ENCODE peak calls at places on chromosomes 12 and 14, in four cellular contexts. One of them, this sample, is unnamed. For H3K4me1, the result is how much of the 10 kb centered on the place peaks cover.

GRCh38 chr14:104212206-104213095 is 74.1 kb downstream of the KIF26A start:
- DNase-seq in cardiac muscle cell: no peak
- DNase-seq in heart right ventricle: peak
- DNase-seq in PC-3: no peak
- DNase-seq in this sample: no peak

GRCh38 chr12:103771466-103771865 is 69.6 kb downstream of the NT5DC3 start:
- DNase-seq in cardiac muscle cell: peak
- DNase-seq in heart right ventricle: no peak
- DNase-seq in PC-3: peak
- DNase-seq in this sample: peak

GRCh38 chr14:100330396-100330931 is 7.3 kb downstream of the SLC25A47 start:
- DNase-seq in cardiac muscle cell: no peak
- DNase-seq in heart right ventricle: no peak
- DNase-seq in PC-3: no peak
- DNase-seq in this sample: no peak

GRCh38 chr14:55388160-55388559 is 23.5 kb downstream of the ATG14 start:
- DNase-seq in cardiac muscle cell: no peak
- DNase-seq in PC-3: peak
- DNase-seq in heart right ventricle: no peak
- DNase-seq in this sample: no peak

GRCh38 chr14:104353921-104354701 is 215.7 kb downstream of the KIF26A start:
- DNase-seq in heart right ventricle: peak
- DNase-seq in cardiac muscle cell: no peak
- DNase-seq in PC-3: no peak
- DNase-seq in this sample: no peak

GRCh38 chr12:51970904-51971646 is 19.6 kb downstream of the ACVR1B start:
- DNase-seq in cardiac muscle cell: peak
- DNase-seq in PC-3: peak
- DNase-seq in heart right ventricle: no peak
- DNase-seq in this sample: no peak

GRCh38 chr12:65609359-65609771 is 214.9 kb upstream of the HMGA2 start:
- DNase-seq in PC-3: peak
- DNase-seq in heart right ventricle: no peak
- DNase-seq in cardiac muscle cell: no peak
- DNase-seq in this sample: no peak

GRCh38 chr14:70879448-70879847 is 27.8 kb upstream of the PCNX1 start:
- DNase-seq in PC-3: no peak
- DNase-seq in cardiac muscle cell: no peak
- DNase-seq in heart right ventricle: no peak
- DNase-seq in this sample: no peak

GRCh38 chr12:120822832-120823503 is 81.2 kb downstream of the SPPL3 start:
- DNase-seq in heart right ventricle: no peak
- DNase-seq in cardiac muscle cell: no peak
- DNase-seq in PC-3: no peak
- DNase-seq in this sample: no peak

GRCh38 chr12:27245039-27245438 is 953 bp downstream of the STK38L start:
- DNase-seq in PC-3: peak
- DNase-seq in heart right ventricle: no peak
- DNase-seq in cardiac muscle cell: peak
- DNase-seq in this sample: no peak

GRCh38 chr14:94654071-94654974 is 42.1 kb downstream of the SERPINA3 start:
- DNase-seq in heart right ventricle: no peak
- DNase-seq in PC-3: no peak
- DNase-seq in cardiac muscle cell: peak
- DNase-seq in this sample: no peak

GRCh38 chr12:74983917-74984316 is 225.7 kb downstream of the KCNC2 start:
- DNase-seq in heart right ventricle: no peak
- DNase-seq in PC-3: no peak
- DNase-seq in cardiac muscle cell: no peak
- DNase-seq in this sample: no peak

GRCh38 chr14:102078840-102079699 is 7.8 kb downstream of the HSP90AA1 start:
- DNase-seq in heart right ventricle: no peak
- DNase-seq in cardiac muscle cell: no peak
- DNase-seq in PC-3: peak
- DNase-seq in this sample: no peak

GRCh38 chr12:92505373-92506340 is 197.1 kb upstream of the PLEKHG7 start:
- DNase-seq in heart right ventricle: peak
- DNase-seq in cardiac muscle cell: no peak
- DNase-seq in PC-3: no peak
- DNase-seq in this sample: peak

GRCh38 chr14:83290447-83290846 is 1756.8 kb upstream of the SEL1L start:
- DNase-seq in cardiac muscle cell: no peak
- DNase-seq in PC-3: no peak
- DNase-seq in heart right ventricle: no peak
- DNase-seq in this sample: no peak

GRCh38 chr12:10968765-10969456 is 17.8 kb downstream of the TAS2R50 start:
- DNase-seq in PC-3: no peak
- DNase-seq in heart right ventricle: peak
- DNase-seq in cardiac muscle cell: no peak
- DNase-seq in this sample: peak

GRCh38 chr14:88551936-88552565 is 2.8 kb downstream of the PTPN21 start:
- DNase-seq in cardiac muscle cell: no peak
- DNase-seq in heart right ventricle: no peak
- DNase-seq in PC-3: peak
- DNase-seq in this sample: no peak

DNA sequence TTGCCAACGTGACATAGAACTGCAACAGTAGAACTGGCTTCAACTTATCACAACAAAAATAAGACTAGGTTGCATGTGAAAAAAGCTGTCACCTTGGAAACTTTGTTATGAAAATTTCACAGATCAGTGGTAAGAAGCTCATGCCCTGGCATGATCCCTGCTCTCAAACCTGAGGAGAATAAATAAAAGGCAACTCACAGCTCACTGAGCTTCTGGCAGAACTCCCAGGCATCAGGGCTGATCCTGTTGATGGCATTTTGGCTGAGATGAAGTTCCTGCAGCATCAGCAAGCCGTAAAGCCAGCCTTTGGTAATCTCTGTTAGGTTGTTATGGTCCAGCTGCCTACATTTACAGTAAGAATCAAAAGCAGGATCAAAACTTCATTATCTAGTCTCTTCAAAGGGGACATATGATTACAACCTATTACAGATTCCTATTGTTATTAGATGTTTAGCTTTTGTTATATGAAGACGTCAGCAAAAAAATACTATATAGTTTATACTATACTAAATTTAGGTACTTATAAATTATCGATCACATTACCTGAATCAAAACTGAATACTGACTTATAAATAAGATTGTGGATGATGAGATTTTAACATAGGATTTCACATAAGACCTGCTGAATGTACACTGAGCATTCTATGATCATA is 32.0 kb downstream of the LRIG3 start:
- DNase-seq in heart right ventricle: peak
- DNase-seq in cardiac muscle cell: no peak
- DNase-seq in PC-3: no peak
- DNase-seq in this sample: no peak
- H3K27ac ChIP-seq in heart right ventricle: no peak
- H3K27ac ChIP-seq in cardiac muscle cell: no peak
- H3K27ac ChIP-seq in PC-3: no peak
- H3K27ac ChIP-seq in this sample: peak

DNA sequence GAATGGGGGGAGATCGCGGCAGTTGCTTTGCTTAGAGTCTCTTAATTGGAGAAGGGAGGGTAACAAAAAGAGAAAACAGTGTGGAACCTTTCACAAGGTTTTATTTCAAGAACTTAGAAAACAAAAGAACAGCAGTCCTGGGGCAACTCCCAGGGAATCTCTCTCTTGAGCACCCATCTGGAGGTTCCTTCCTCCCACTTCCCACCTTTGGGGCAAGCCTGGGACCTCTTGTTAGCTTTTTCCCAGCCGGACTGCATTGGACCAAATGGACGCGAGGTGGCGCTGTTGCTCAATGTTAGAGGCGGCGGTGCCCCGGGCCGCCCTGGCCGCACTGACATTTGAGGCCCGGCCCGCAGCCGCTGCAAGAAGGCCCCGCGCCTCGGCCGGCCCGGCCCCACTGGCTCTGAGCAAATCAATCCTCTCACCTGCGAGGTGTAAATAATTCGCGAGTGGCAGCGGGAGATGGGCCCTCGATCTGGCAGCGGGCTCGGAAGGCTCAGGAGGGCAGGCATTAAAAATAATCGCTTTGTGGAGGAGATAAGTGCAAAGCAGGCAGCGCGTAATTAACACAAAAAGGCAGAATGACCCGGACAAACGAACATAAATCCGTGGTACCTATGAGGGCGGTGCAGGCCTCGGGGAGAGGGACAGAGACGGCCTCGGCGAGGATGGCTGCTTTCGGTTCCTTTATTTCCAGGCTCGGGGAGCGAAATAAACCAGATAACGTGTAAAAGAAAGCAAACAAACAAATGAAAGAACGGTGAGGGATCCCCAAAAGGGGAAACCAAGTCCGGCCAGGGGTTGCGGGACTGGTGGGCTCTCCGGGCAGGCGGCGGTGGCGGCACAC is 2.7 kb upstream of the HOXC8 start:
- DNase-seq in cardiac muscle cell: peak
- DNase-seq in heart right ventricle: peak
- DNase-seq in PC-3: peak
- DNase-seq in this sample: peak
- H3K4me1 ChIP-seq in cardiac muscle cell: under half
- H3K4me1 ChIP-seq in heart right ventricle: under half
- H3K4me1 ChIP-seq in PC-3: under half
- H3K4me1 ChIP-seq in this sample: under half

DNA sequence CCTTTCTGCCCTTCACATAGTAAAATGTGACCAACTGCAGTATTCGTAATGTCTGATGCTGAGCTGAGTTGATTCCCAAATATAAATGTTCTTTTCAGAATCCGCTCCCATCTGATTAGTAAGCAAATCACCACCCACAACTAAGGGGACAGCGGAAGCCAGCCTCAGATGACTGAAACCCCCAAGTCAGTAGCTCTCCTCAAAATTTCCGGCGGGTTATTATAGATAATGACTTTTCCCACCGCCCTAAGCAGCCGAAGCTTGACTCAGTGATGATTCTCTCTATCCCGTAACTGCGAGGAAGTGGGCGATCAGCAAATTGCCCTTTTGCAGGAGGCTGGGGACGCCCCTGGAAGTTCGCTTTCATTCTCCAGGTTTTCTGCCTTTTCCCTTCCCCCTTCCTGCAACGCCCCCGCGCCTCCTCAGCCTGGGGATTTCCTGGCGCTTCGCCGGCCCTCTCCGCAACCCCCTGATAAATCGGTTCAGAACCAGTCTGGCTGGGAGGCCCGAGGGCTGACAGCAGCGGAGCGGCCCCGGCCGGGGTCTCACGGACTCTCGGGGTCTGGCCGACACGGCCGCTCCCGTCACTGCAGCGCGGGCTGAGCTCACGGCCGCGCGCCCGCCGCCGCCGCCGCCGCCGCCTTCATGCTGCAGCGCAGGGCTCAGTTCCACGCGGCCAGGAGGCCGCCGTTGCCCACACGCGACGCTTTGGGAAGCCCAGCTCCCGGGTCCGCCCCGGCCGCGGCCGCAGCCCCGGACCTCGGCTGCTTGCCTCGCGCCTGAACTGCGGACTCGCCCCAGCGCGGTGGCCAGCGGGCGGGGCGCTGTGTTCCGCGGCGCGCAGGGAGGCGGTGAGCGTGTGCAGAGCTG is at the start of gene LRFN5:
- DNase-seq in PC-3: peak
- DNase-seq in heart right ventricle: peak
- DNase-seq in cardiac muscle cell: peak
- DNase-seq in this sample: no peak
- H3K4me3 ChIP-seq in PC-3: peak
- H3K4me3 ChIP-seq in heart right ventricle: peak
- H3K4me3 ChIP-seq in cardiac muscle cell: peak
- H3K4me3 ChIP-seq in this sample: peak

GRCh38 chr14:105473033-105473676 is 1.5 kb upstream of the CRIP2 start:
- DNase-seq in cardiac muscle cell: no peak
- DNase-seq in heart right ventricle: peak
- DNase-seq in PC-3: peak
- DNase-seq in this sample: no peak

GRCh38 chr14:105472496-105472991 is 2.1 kb upstream of the CRIP2 start:
- DNase-seq in PC-3: peak
- DNase-seq in cardiac muscle cell: no peak
- DNase-seq in heart right ventricle: peak
- DNase-seq in this sample: no peak

GRCh38 chr14:105470163-105470811 is 4.3 kb upstream of the CRIP2 start:
- DNase-seq in cardiac muscle cell: no peak
- DNase-seq in PC-3: no peak
- DNase-seq in heart right ventricle: no peak
- DNase-seq in this sample: no peak

GRCh38 chr14:105470812-105471771 is 3.5 kb upstream of the CRIP2 start:
- DNase-seq in cardiac muscle cell: peak
- DNase-seq in PC-3: no peak
- DNase-seq in heart right ventricle: peak
- DNase-seq in this sample: no peak

GRCh38 chr14:105471823-105472495 is 2.7 kb upstream of the CRIP2 start:
- DNase-seq in PC-3: no peak
- DNase-seq in cardiac muscle cell: no peak
- DNase-seq in heart right ventricle: peak
- DNase-seq in this sample: no peak
- H3K27ac ChIP-seq in PC-3: no peak
- H3K27ac ChIP-seq in cardiac muscle cell: peak
- H3K27ac ChIP-seq in heart right ventricle: peak
- H3K27ac ChIP-seq in this sample: no peak

GRCh38 chr12:88575361-88575959 is 4.8 kb downstream of the KITLG start:
- DNase-seq in cardiac muscle cell: no peak
- DNase-seq in heart right ventricle: no peak
- DNase-seq in PC-3: no peak
- DNase-seq in this sample: no peak

GRCh38 chr12:88574278-88574677 is 6.0 kb downstream of the KITLG start:
- DNase-seq in heart right ventricle: no peak
- DNase-seq in PC-3: no peak
- DNase-seq in cardiac muscle cell: no peak
- DNase-seq in this sample: no peak

GRCh38 chr12:88571543-88571942 is 8.7 kb downstream of the KITLG start:
- DNase-seq in PC-3: no peak
- DNase-seq in heart right ventricle: no peak
- DNase-seq in cardiac muscle cell: no peak
- DNase-seq in this sample: no peak

GRCh38 chr12:88570103-88570502 is 10.2 kb downstream of the KITLG start:
- DNase-seq in heart right ventricle: no peak
- DNase-seq in cardiac muscle cell: no peak
- DNase-seq in PC-3: no peak
- DNase-seq in this sample: no peak

DNA sequence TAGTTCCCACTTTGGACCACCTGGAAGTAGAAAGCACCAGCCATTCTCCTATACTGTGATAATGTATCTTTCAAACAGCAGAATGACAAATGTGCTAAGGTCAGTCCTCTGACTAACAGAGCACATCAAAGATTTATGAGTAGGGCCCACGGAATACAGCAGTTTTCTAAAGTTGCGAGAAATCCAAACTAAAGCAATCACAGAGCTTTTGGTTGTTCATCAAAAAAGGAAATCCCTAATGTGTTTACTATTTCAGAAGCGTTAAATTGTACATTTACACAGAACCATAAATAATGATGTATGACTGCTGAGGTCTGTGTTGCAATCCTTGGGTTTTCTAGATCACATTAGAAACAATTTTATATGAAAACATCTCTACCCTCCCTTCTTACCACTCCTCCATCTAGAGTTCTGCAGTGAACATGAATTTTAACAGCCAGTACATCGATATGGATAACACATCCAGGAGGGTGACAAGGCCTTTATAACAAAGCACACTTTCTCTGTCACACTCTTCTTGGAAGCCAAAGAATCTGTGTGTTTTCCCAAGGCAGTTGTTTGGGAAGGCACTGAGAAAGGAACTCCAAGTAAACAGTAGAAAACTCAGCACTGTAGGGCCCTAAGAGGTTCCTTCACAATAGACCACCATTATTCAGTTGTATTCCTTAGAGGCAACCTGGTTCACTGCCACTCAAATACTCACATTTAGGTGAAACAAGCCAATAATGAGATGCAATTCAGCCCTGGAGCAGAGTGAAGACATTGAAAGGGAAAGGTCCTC is 7.3 kb downstream of the KITLG start:
- DNase-seq in heart right ventricle: no peak
- DNase-seq in cardiac muscle cell: no peak
- DNase-seq in PC-3: no peak
- DNase-seq in this sample: no peak
- H3K4me1 ChIP-seq in heart right ventricle: under half
- H3K4me1 ChIP-seq in cardiac muscle cell: under half
- H3K4me1 ChIP-seq in PC-3: under half
- H3K4me1 ChIP-seq in this sample: under half